ENCODE peak calls at places on chromosome 1, in four cellular contexts. U is pancreas, O is omental fat pad, M is heart right ventricle. S is an unnamed sample.
A peak's percentile ranks its signal among the peaks of the same experiment; 100 is the strongest.

GRCh38 chr1:222920169-222920568 is 105.3 kb downstream of the DISP1 start:
- ATAC-seq in O (no peak), U (no peak), M (no peak), S (no peak)

GRCh38 chr1:11147371-11147770 is 41.8 kb upstream of the ANGPTL7 start:
- ATAC-seq in O (no peak), M (no peak), U (no peak), S (no peak)

GRCh38 chr1:151499930-151500329 is 11.3 kb upstream of the CGN start:
- ATAC-seq in O (no peak), M (no peak), U (no peak), S (no peak)

GRCh38 chr1:28800324-28800723 is 11.6 kb upstream of the OPRD1 start:
- ATAC-seq in U (no peak), O (no peak), M (no peak), S (no peak)

GRCh38 chr1:43622471-43622870 is 27.5 kb upstream of the KDM4A start:
- ATAC-seq in U (peak; percentile 27), M (no peak), O (no peak), S (no peak)

GRCh38 chr1:89822999-89823628 is 2.3 kb downstream of the LRRC8D start:
- ATAC-seq in U (no peak), M (no peak), O (no peak), S (no peak)

GRCh38 chr1:33578557-33579448 is 106.4 kb downstream of the ZSCAN20 start:
- ATAC-seq in U (no peak), M (no peak), O (no peak), S (no peak)

GRCh38 chr1:225253784-225254183 is 174.1 kb downstream of the LBR start:
- ATAC-seq in U (no peak), M (no peak), O (no peak), S (no peak)

GRCh38 chr1:223665592-223666312 is at the start of gene CAPN8:
- ATAC-seq in O (no peak), U (peak; percentile 90), M (no peak), S (no peak)

GRCh38 chr1:153260473-153260979 is 1.0 kb downstream of the LORICRIN start:
- ATAC-seq in O (peak; percentile 22), U (peak; percentile 32), M (no peak), S (no peak)

GRCh38 chr1:37509181-37509580 is 5.4 kb downstream of the MEAF6 start:
- ATAC-seq in U (no peak), O (no peak), M (no peak), S (no peak)

GRCh38 chr1:37502104-37502503 is 12.5 kb downstream of the MEAF6 start:
- ATAC-seq in U (no peak), M (no peak), O (no peak), S (no peak)

GRCh38 chr1:37501661-37502060 is 12.9 kb downstream of the MEAF6 start:
- ATAC-seq in O (no peak), M (no peak), U (no peak), S (no peak)

GRCh38 chr1:37506740-37507139 is 7.8 kb downstream of the MEAF6 start:
- ATAC-seq in U (no peak), O (no peak), M (no peak), S (no peak)
- TF ChIP-seq CTCF in U (no peak), O (no peak), M (no peak), S (no peak)

DNA sequence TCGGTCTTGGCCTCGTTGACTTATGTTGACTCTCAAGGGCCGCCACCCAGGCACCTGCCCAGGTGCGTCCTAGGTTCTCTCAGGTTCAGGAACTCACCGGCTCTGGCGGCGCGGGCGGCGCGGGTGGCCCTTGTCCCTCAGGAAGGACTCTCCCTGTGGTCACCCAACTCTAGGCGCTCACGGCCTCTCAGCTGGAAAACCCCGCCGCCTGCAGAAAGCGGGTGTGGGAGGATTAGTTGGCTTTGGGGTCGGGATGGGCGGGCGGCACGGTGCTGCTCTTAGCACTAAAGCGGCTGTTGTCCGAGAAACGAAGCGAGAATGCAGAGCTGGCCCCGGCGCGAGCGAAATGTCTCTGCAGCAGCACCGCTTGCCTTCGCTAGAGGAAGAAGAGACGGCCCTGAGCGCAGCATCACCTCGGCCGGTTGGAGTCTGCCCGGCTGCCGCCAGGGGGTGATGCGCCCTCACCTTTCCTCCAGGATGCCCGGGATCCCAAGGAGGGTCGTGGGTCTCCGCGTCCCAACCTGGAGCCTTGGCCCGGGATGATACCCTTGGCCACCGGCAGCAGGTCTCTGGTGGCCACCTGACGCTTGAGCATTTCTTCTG is 8.1 kb upstream of the TADA1 start:
- ATAC-seq in M (peak; percentile 63), U (peak; percentile 92), O (peak; percentile 70), S (peak; percentile 65)
- TF ChIP-seq CTCF in M (peak; percentile 66), U (peak; percentile 47), O (no peak), S (peak; percentile 48)

DNA sequence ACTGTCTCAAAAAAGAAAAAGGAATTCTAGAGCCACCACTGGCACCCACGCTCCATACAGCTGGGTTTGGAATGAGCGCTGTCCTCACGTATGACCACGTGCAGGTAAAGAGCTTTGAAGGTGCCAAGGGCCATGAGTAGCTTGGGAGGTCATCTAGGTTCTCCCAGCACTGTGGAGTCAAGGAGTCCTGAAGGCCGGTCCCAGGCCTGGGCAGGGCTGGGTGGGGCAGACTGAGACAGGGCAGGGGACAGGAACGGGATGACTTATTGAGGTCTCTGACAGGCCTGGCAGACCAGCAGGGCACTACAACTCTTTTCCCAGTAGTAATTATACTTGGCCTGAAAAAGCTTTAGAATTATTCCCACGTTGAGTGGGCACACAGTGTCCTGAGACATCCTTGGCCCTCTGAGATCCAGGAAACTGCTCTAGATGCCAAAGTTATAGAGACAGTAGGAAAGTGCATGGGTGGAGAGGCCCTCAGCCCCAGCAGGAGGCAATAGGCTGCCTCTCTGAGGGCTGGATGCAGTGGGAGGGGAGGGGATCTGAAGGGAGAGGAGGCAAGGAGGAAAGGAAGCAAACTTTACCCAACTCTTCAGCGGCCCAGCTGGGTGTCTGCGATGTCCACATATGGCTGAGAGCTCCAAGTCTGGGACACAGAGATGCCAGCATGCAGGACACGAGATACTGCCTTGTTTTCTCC is 1.8 kb upstream of the CDA start:
- ATAC-seq in O (no peak), M (no peak), U (no peak), S (peak; percentile 50)
- TF ChIP-seq CTCF in O (no peak), M (no peak), U (no peak), S (no peak)

GRCh38 chr1:203628185-203628996 is 1.8 kb downstream of the ATP2B4 start:
- ATAC-seq in M (peak; percentile 4), U (peak; percentile 1), O (peak; percentile 25), S (peak; percentile 10)
- TF ChIP-seq CTCF in M (no peak), U (no peak), O (no peak), S (peak; percentile 50)

GRCh38 chr1:26529405-26529654 is 231 bp upstream of the RPS6KA1 start:
- ATAC-seq in M (no peak), U (no peak), O (no peak), S (peak; percentile 46)

GRCh38 chr1:26531651-26532131 is 2.1 kb downstream of the RPS6KA1 start:
- ATAC-seq in U (peak; percentile 53), O (no peak), M (no peak), S (no peak)

GRCh38 chr1:26529655-26530539 is at the start of gene RPS6KA1:
- ATAC-seq in M (peak; percentile 84), U (peak; percentile 71), O (peak; percentile 65), S (peak; percentile 93)

GRCh38 chr1:26530540-26530897 is 958 bp downstream of the RPS6KA1 start:
- ATAC-seq in U (peak; percentile 14), M (no peak), O (no peak), S (no peak)

DNA sequence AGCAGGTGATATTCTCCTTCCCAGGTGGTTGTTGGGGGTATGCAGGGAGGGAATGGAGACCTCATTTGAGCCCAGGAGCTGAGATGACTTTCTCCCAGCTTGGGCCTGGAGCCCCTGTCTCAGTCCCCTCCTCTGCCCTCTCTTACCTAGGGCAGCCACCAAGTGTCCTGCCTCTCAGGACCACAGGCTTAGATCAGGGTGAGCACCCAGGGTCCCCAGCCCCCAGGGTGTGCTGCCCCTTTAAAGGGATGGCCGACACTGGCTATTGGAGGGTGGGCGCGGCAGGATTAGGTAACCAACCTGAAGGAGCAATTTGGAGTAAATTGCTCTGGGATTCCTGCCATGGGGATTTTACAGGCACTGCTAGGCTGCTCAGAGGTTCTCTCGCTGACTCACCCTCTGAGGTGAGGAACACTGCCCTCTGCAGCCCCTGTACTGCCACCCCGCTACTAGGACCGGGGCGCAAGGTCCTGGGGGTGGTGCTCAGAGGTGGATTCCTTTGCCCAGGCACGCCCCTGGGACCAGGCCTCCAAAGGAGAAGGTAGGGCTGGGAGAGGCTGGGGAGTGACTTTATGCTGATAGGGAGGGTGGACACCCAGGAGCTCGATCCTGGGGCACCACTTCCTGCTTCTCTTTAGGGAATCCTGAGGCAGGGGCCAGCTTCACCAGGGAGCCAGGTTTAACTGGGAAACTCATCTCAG is 1.5 kb downstream of the RPS6KA1 start:
- ATAC-seq in U (peak; percentile 83), M (no peak), O (peak; percentile 93), S (no peak)
- TF ChIP-seq CTCF in U (peak; percentile 26), M (no peak), O (no peak), S (no peak)